ENCODE peak calls at places on chromosomes 5 and 9, in five cellular contexts. One of them, this sample, is unnamed.

GRCh38 chr9:120879421-120879820 is 2.4 kb upstream of the PHF19 start:
- DNase-seq in Kasumi-1: no peak
- DNase-seq in stimulated activated CD8-positive, alpha-beta memory T cell treated with anti-CD3 and anti-CD28 coated beads, Interleukin-15, amount 100 ng/mL, for 1 hour: no peak
- DNase-seq in T-helper 17 cell: no peak
- DNase-seq in stimulated activated CD4-positive, alpha-beta T cell treated with anti-CD3 and anti-CD28 coated beads, Interleukin-15, amount 100 ng/mL, for 1 hour: no peak
- DNase-seq in this sample: no peak

GRCh38 chr9:1400983-1401382 is 350.8 kb downstream of the DMRT2 start:
- DNase-seq in Kasumi-1: no peak
- DNase-seq in stimulated activated CD4-positive, alpha-beta T cell treated with anti-CD3 and anti-CD28 coated beads, Interleukin-15, amount 100 ng/mL, for 1 hour: no peak
- DNase-seq in T-helper 17 cell: no peak
- DNase-seq in stimulated activated CD8-positive, alpha-beta memory T cell treated with anti-CD3 and anti-CD28 coated beads, Interleukin-15, amount 100 ng/mL, for 1 hour: no peak
- DNase-seq in this sample: peak; percentile 26

GRCh38 chr9:72726951-72727350 is 205.5 kb downstream of the TMC1 start:
- DNase-seq in Kasumi-1: no peak
- DNase-seq in stimulated activated CD8-positive, alpha-beta memory T cell treated with anti-CD3 and anti-CD28 coated beads, Interleukin-15, amount 100 ng/mL, for 1 hour: no peak
- DNase-seq in stimulated activated CD4-positive, alpha-beta T cell treated with anti-CD3 and anti-CD28 coated beads, Interleukin-15, amount 100 ng/mL, for 1 hour: no peak
- DNase-seq in T-helper 17 cell: no peak
- DNase-seq in this sample: no peak

GRCh38 chr5:673140-673836 is 19.9 kb downstream of the TPPP start:
- DNase-seq in T-helper 17 cell: no peak
- DNase-seq in stimulated activated CD4-positive, alpha-beta T cell treated with anti-CD3 and anti-CD28 coated beads, Interleukin-15, amount 100 ng/mL, for 1 hour: no peak
- DNase-seq in stimulated activated CD8-positive, alpha-beta memory T cell treated with anti-CD3 and anti-CD28 coated beads, Interleukin-15, amount 100 ng/mL, for 1 hour: no peak
- DNase-seq in Kasumi-1: no peak
- DNase-seq in this sample: no peak

GRCh38 chr9:105280730-105281129 is 36.3 kb downstream of the SLC44A1 start:
- DNase-seq in stimulated activated CD8-positive, alpha-beta memory T cell treated with anti-CD3 and anti-CD28 coated beads, Interleukin-15, amount 100 ng/mL, for 1 hour: no peak
- DNase-seq in stimulated activated CD4-positive, alpha-beta T cell treated with anti-CD3 and anti-CD28 coated beads, Interleukin-15, amount 100 ng/mL, for 1 hour: no peak
- DNase-seq in T-helper 17 cell: no peak
- DNase-seq in Kasumi-1: no peak
- DNase-seq in this sample: no peak

GRCh38 chr9:107177857-107178256 is 105.2 kb upstream of the RAD23B start:
- DNase-seq in Kasumi-1: no peak
- DNase-seq in stimulated activated CD8-positive, alpha-beta memory T cell treated with anti-CD3 and anti-CD28 coated beads, Interleukin-15, amount 100 ng/mL, for 1 hour: no peak
- DNase-seq in stimulated activated CD4-positive, alpha-beta T cell treated with anti-CD3 and anti-CD28 coated beads, Interleukin-15, amount 100 ng/mL, for 1 hour: no peak
- DNase-seq in T-helper 17 cell: no peak
- DNase-seq in this sample: no peak

GRCh38 chr9:108677776-108678175 is 178.0 kb downstream of the ACTL7B start:
- DNase-seq in stimulated activated CD4-positive, alpha-beta T cell treated with anti-CD3 and anti-CD28 coated beads, Interleukin-15, amount 100 ng/mL, for 1 hour: no peak
- DNase-seq in stimulated activated CD8-positive, alpha-beta memory T cell treated with anti-CD3 and anti-CD28 coated beads, Interleukin-15, amount 100 ng/mL, for 1 hour: no peak
- DNase-seq in T-helper 17 cell: no peak
- DNase-seq in Kasumi-1: no peak
- DNase-seq in this sample: no peak

GRCh38 chr9:22654833-22655232 is 208.2 kb downstream of the DMRTA1 start:
- DNase-seq in stimulated activated CD4-positive, alpha-beta T cell treated with anti-CD3 and anti-CD28 coated beads, Interleukin-15, amount 100 ng/mL, for 1 hour: no peak
- DNase-seq in Kasumi-1: no peak
- DNase-seq in T-helper 17 cell: no peak
- DNase-seq in stimulated activated CD8-positive, alpha-beta memory T cell treated with anti-CD3 and anti-CD28 coated beads, Interleukin-15, amount 100 ng/mL, for 1 hour: no peak
- DNase-seq in this sample: no peak